ENCODE peak calls at places on chromosome 5, in seven cellular contexts. E is AG08396; M is endothelial cell; N is vagina; Y is CD4-positive, alpha-beta T cell; P is SW480; I is activated gamma-delta T cell. G is an unnamed sample.
A peak's percentile ranks its signal among the peaks of the same experiment; 100 is the strongest.

GRCh38 chr5:151223447-151224264 is at the start of gene CCDC69:
- DNase-seq in Y (no peak), P (peak; percentile 82), M (peak; percentile 79), N (no peak), I (peak; percentile 40), E (peak; percentile 86), G (peak; percentile 52)

GRCh38 chr5:115599502-115599901 is 2.8 kb downstream of the TICAM2 start:
- DNase-seq in I (no peak), E (peak; percentile 37), M (no peak), P (no peak), N (no peak), Y (no peak), G (peak; percentile 14)

GRCh38 chr5:167208911-167209310 is 1082.5 kb upstream of the WWC1 start:
- DNase-seq in I (no peak), E (no peak), P (peak; percentile 51), M (no peak), N (no peak), Y (no peak), G (peak; percentile 58)

GRCh38 chr5:180197016-180197702 is 11.9 kb downstream of the RASGEF1C start:
- DNase-seq in P (no peak), N (no peak), M (no peak), E (no peak), Y (no peak), I (no peak), G (no peak)

GRCh38 chr5:109693535-109694152 is 3.9 kb downstream of the MAN2A1 start:
- DNase-seq in I (no peak), E (no peak), N (no peak), M (no peak), P (no peak), Y (no peak), G (no peak)

GRCh38 chr5:172770675-172771438 is at the start of gene DUSP1:
- DNase-seq in M (peak; percentile 99), I (peak; percentile 98), N (no peak), Y (peak; percentile 96), E (peak; percentile 99), P (peak; percentile 97), G (peak; percentile 95)

GRCh38 chr5:129945031-129945430 is 40.8 kb downstream of the CHSY3 start:
- DNase-seq in I (no peak), Y (no peak), E (no peak), N (no peak), P (no peak), M (no peak), G (no peak)

GRCh38 chr5:91272858-91273257 is 110.3 kb downstream of the ARRDC3 start:
- DNase-seq in E (peak; percentile 60), Y (no peak), P (no peak), I (no peak), M (no peak), N (no peak), G (no peak)

GRCh38 chr5:134176523-134177196 is at the start of gene SKP1:
- DNase-seq in M (peak; percentile 84), P (peak; percentile 92), E (peak; percentile 95), I (peak; percentile 71), N (no peak), Y (peak; percentile 80), G (peak; percentile 80)

GRCh38 chr5:179192185-179192890 is 132.2 kb downstream of the ZNF354C start:
- DNase-seq in I (no peak), N (no peak), P (no peak), Y (no peak), E (no peak), M (no peak), G (no peak)

GRCh38 chr5:112339761-112340160 is 79.3 kb downstream of the EPB41L4A start:
- DNase-seq in Y (no peak), N (no peak), E (no peak), I (no peak), M (no peak), P (no peak), G (peak; percentile 28)

GRCh38 chr5:75623846-75624245 is 12.6 kb downstream of the ANKDD1B start:
- DNase-seq in M (no peak), E (no peak), Y (no peak), N (no peak), I (no peak), P (no peak), G (no peak)

GRCh38 chr5:55146543-55147151 is 13.3 kb upstream of the GPX8 start:
- DNase-seq in M (peak; percentile 88), I (no peak), N (no peak), E (peak; percentile 78), Y (peak; percentile 73), P (peak; percentile 77), G (peak; percentile 77)

G was measured in ACHN.